ENCODE peak calls at places on chromosomes 7 and 10, in ten cellular contexts. Y is brain microvascular endothelial cell; C is hepatocyte; M is ovary; N is neuronal stem cell; Q is lung; L is CD4-positive, CD25-positive, alpha-beta regulatory T cell; R is AG04450; Z is tibial nerve; O is thoracic aorta. J is an unnamed sample.

GRCh38 chr10:35637456-35637855 is 4.6 kb downstream of the FZD8 start:
- DNase-seq in Y (no peak), C (no peak), M (no peak), N (peak), Q (no peak), L (no peak), R (no peak), Z (no peak), O (no peak), J (no peak)

GRCh38 chr10:70440296-70441160 is 953 bp downstream of the NODAL start:
- DNase-seq in Y (no peak), C (no peak), M (no peak), N (no peak), Q (no peak), L (no peak), R (no peak), Z (no peak), O (no peak), J (no peak)

GRCh38 chr10:84543077-84543476 is 214.7 kb downstream of the CCSER2 start:
- DNase-seq in Y (no peak), C (no peak), M (no peak), N (no peak), Q (no peak), L (no peak), R (no peak), Z (no peak), O (no peak), J (no peak)

GRCh38 chr7:105996860-105997737 is 34.0 kb downstream of the CDHR3 start:
- DNase-seq in Y (no peak), C (peak), M (no peak), N (no peak), Q (peak), L (no peak), R (no peak), Z (no peak), O (no peak), J (no peak)

GRCh38 chr10:75265856-75266255 is 30.1 kb upstream of the COMTD1 start:
- DNase-seq in Y (no peak), C (no peak), M (no peak), N (no peak), Q (no peak), L (no peak), R (no peak), Z (no peak), O (no peak), J (no peak)

GRCh38 chr7:139041378-139042053 is 5.7 kb upstream of the ZC3HAV1L start:
- DNase-seq in Y (no peak), C (no peak), M (no peak), N (no peak), Q (no peak), L (no peak), R (no peak), Z (no peak), O (no peak), J (no peak)

GRCh38 chr10:110865184-110865803 is 6.4 kb upstream of the PDCD4 start:
- DNase-seq in Y (no peak), C (peak), M (no peak), N (peak), Q (no peak), L (no peak), R (no peak), Z (no peak), O (no peak), J (no peak)

GRCh38 chr7:32070406-32071360 is at the start of gene PDE1C:
- DNase-seq in Y (no peak), C (peak), M (peak), N (peak), Q (no peak), L (no peak), R (no peak), Z (no peak), O (no peak), J (no peak)

GRCh38 chr10:49131507-49132385 is 2.1 kb downstream of the FAM170B start:
- DNase-seq in Y (no peak), C (no peak), M (peak), N (no peak), Q (no peak), L (no peak), R (no peak), Z (no peak), O (no peak), J (no peak)

GRCh38 chr10:48684463-48684791 is 246 bp upstream of the WDFY4 start:
- DNase-seq in Y (no peak), C (no peak), M (no peak), N (no peak), Q (no peak), L (no peak), R (no peak), Z (no peak), O (no peak), J (no peak)

GRCh38 chr7:158854681-158855081 is 1.7 kb upstream of the DYNC2I1 start:
- DNase-seq in Y (no peak), C (no peak), M (no peak), N (no peak), Q (no peak), L (no peak), R (no peak), Z (no peak), O (no peak), J (no peak)

GRCh38 chr7:139777304-139777890 is 401 bp downstream of the HIPK2 start:
- DNase-seq in Y (no peak), C (peak), M (peak), N (peak), Q (no peak), L (peak), R (no peak), Z (no peak), O (no peak), J (no peak)

GRCh38 chr7:85130702-85131101 is 56.2 kb downstream of the SEMA3D start:
- DNase-seq in Y (no peak), C (no peak), M (no peak), N (no peak), Q (no peak), L (no peak), R (no peak), Z (no peak), O (no peak), J (no peak)

GRCh38 chr7:46486264-46487206 is 565.5 kb upstream of the IGFBP3 start:
- DNase-seq in Y (peak), C (peak), M (peak), N (no peak), Q (no peak), L (no peak), R (peak), Z (peak), O (peak), J (no peak)

GRCh38 chr10:121070257-121070656 is 219.1 kb downstream of the WDR11 start:
- DNase-seq in Y (no peak), C (peak), M (no peak), N (no peak), Q (no peak), L (no peak), R (no peak), Z (no peak), O (no peak), J (no peak)

GRCh38 chr10:131742371-131743000 is 158.3 kb upstream of the PPP2R2D start:
- DNase-seq in Y (no peak), C (no peak), M (no peak), N (no peak), Q (no peak), L (no peak), R (no peak), Z (no peak), O (no peak), J (peak)
- H3K4me3 ChIP-seq in Y (no peak), C (no peak), M (no peak), N (no peak), Q (no peak), L (no peak), R (no peak), Z (no peak), O (no peak), J (no peak)

DNA sequence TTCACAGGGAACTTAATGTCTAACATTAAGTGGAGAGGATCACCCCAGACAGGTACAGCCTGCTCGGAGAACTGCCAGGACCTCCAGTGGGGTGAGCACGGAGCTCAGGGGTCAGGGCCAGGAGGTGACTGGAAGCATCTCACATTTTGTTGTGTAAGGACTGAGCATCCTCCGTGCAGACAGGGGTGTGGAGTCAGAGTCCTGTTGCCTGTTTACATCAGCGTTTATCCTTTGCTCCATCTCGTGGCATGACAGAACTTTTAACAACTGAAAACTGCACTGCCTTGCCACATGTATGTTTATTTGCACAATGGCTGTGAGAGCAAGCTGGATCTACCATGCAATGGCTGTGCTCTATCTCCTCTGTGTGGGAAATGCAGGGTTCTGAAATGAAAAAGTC is 175.4 kb upstream of the AKR1E2 start:
- DNase-seq in Y (peak), C (peak), M (no peak), N (no peak), Q (no peak), L (no peak), R (no peak), Z (no peak), O (no peak), J (no peak)
- H3K27ac ChIP-seq in Y (peak), C (no peak), M (no peak), N (no peak), Q (no peak), L (no peak), R (no peak), Z (peak), O (peak), J (no peak)

DNA sequence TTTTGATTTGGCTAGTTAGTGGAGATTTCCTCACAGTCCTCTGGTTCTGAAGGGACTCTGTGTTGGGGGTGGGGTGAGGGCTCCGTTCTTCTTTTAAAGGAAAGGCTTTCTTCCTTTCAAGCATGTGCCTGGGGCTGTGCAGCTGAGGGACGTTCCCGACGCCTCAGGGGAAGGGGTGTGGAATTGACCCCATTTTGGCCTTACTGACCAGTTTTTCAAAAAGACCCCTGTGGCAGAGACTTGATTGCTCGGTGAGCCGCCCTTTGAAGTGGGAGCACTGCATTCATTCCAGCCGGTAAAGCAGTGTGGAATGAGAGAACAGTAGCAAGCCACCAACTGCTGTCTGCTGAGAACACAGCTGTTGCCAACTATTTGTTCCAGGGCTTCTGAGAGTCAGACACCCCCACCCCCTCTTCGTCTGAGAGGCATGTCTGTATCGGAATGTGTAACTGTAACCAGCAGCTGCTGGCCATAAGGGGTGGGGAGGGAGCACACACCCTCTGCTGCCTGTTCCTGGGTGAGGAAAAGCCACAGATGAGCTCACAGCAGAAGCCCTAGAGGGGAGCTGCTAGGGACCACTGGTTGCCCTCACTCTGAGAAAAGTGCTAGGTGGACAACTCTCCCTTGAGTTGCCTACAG is 33.1 kb downstream of the WBP1L start:
- DNase-seq in Y (peak), C (peak), M (peak), N (peak), Q (peak), L (no peak), R (peak), Z (peak), O (peak), J (peak)
- H3K4me3 ChIP-seq in Y (peak), C (peak), M (peak), N (no peak), Q (no peak), L (no peak), R (peak), Z (peak), O (peak), J (peak)

DNA sequence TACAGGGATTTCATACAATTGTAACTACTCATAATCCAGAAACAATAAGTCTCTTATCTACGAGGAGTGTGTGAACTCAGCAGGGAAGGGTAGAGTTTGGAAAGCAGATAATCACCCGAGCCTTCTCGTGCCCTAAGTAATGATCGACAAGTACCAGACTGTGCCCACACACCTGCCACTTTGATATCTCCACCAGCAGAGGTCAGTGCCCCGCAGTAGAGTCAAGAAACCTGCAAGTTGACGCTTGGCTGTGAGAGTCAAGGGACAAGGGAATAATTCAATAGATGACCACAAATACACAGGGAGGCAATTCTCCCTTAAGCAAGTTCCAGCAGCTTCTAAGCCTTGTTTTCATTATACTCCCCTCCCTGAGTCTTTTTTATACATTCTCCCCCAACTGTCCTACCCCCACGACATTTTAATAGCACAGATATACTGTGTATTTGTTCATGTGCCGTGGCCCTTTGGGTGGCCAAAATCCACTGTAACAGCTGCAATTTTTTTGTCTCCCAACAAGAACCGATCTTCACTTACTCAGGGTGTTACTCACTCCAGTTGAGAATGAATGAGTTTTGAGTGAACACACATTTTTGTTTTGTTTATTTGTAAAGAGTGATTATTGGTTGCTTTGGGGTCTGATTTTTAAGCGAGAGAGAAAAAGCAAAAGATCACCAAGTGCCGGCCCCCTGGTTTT is 106.9 kb upstream of the RHEB start:
- DNase-seq in Y (no peak), C (peak), M (no peak), N (peak), Q (peak), L (peak), R (no peak), Z (no peak), O (no peak), J (no peak)
- H3K27ac ChIP-seq in Y (no peak), C (no peak), M (no peak), N (no peak), Q (no peak), L (no peak), R (no peak), Z (no peak), O (no peak), J (peak)

DNA sequence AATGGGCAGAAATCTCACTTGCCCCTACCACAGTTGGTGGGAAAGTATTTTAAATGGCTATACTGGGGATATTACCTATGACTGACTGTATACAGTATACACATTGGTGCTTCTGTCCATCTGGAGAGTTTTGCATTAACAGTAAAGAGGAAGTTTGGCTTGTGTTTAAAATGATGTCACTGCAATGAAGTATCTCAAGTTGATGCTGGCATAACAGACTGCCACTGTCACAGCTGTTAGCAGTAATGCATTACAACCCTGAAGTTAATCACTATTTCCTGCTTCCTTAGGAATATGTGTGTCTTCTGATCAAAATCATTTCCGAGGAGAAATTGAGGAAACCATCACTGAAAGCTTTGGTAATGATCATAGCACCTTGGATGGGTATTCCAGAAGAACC is 1.9 kb downstream of the DKK1 start:
- DNase-seq in Y (peak), C (no peak), M (no peak), N (no peak), Q (no peak), L (no peak), R (no peak), Z (no peak), O (no peak), J (no peak)
- H3K4me3 ChIP-seq in Y (peak), C (no peak), M (no peak), N (no peak), Q (no peak), L (no peak), R (peak), Z (no peak), O (no peak), J (peak)

GRCh38 chr7:151229249-151229648 is 2.2 kb upstream of the ABCF2 start:
- DNase-seq in Y (no peak), C (no peak), M (no peak), N (no peak), Q (no peak), L (no peak), R (no peak), Z (no peak), O (no peak), J (no peak)
- H3K27ac ChIP-seq in Y (no peak), C (no peak), M (no peak), N (no peak), Q (no peak), L (no peak), R (no peak), Z (no peak), O (no peak), J (no peak)

DNA sequence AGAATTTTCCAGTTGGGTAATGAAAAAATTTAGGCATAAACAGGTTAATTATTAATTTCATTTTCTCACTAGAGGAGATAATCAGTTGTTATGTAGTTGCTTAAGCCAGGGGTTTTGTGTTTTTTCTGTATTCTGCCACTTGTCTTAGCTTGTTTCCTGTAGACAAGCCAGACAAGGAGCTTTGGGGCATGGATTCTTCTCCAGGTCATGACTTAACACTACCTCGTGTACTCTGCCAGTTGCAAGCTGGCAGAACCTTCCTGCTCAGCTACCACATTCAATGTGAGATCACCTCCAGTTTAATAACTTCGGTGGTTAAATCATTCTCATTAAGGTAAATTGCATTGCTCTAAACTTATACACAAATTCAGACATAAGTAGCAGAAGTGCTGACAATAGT is 1.8 kb downstream of the CCM2 start:
- DNase-seq in Y (no peak), C (no peak), M (no peak), N (no peak), Q (no peak), L (no peak), R (no peak), Z (no peak), O (no peak), J (no peak)
- H3K4me3 ChIP-seq in Y (no peak), C (no peak), M (no peak), N (no peak), Q (no peak), L (peak), R (no peak), Z (no peak), O (peak), J (no peak)

DNA sequence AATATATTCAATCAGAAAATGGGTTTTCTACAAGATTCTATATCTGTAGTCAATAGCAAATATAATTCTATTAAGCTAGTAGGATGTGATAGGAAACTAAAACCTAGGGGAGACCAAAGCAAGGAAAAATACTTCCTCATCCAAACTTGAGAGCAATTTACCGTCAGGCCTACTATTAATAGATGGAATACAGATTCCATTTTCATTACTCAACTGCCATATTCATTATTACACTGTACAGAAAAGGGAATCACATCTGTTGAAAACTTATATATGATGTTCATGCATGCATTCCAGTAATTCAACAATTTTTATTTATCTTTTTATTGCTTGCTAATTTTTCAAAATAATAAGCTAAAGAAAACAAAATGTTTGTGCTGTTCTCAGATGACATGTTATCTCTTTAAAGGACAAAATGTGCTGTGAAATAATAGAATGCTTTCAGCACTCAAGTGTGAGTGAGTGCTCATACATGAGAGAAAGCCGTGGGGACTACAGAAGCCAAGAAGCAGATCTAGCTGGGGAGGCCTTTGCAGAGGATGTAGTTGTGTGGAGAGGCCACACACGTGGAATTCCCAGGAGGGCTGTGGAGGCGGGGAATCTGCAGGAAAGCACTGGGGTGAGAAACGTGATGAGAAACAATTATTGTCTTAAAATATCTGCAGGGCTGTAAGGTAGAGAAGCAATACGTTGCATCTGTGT is 110.0 kb downstream of the EGFR start:
- DNase-seq in Y (peak), C (no peak), M (peak), N (no peak), Q (no peak), L (no peak), R (no peak), Z (peak), O (no peak), J (no peak)
- H3K27ac ChIP-seq in Y (peak), C (peak), M (no peak), N (no peak), Q (peak), L (no peak), R (peak), Z (peak), O (peak), J (peak)